ENCODE peak calls at places on chromosomes 3 and 15, in six cellular contexts. I is sciatic nerve; O is GM12878; H is activated B cell treated with CpG ODN at 0.5 μM for 24 hours; Q is activated T-cell treated with anti-CD3 and anti-CD28 coated beads, Interleukin-2, amount 50 U/mL, for 72 hours; F is activated CD8-positive, alpha-beta T cell treated with anti-CD3 and anti-CD28 coated beads for 36 hours. P is an unnamed sample.

GRCh38 chr15:41865490-41866055 is 26.9 kb downstream of the PLA2G4B start:
- ATAC-seq in I (no peak), O (no peak), H (no peak), Q (no peak), F (no peak), P (no peak)

GRCh38 chr15:23801881-23802280 is 114.8 kb upstream of the NDN start:
- ATAC-seq in I (no peak), O (no peak), H (no peak), Q (no peak), F (no peak), P (no peak)

GRCh38 chr3:86563358-86563970 is 427.5 kb downstream of the VGLL3 start:
- ATAC-seq in I (no peak), O (peak), H (no peak), Q (no peak), F (no peak), P (no peak)

GRCh38 chr3:170848294-170848917 is 21.6 kb downstream of the RPL22L1 start:
- ATAC-seq in I (no peak), O (no peak), H (no peak), Q (no peak), F (no peak), P (no peak)

GRCh38 chr15:60073441-60073840 is 69.3 kb downstream of the FOXB1 start:
- ATAC-seq in I (no peak), O (no peak), H (no peak), Q (no peak), F (no peak), P (no peak)

GRCh38 chr15:38414351-38414750 is 39.6 kb upstream of the FAM98B start:
- ATAC-seq in I (peak), O (peak), H (no peak), Q (no peak), F (no peak), P (no peak)

GRCh38 chr3:69009559-69010410 is 3.7 kb downstream of the EOGT start:
- ATAC-seq in I (peak), O (no peak), H (no peak), Q (no peak), F (no peak), P (no peak)

GRCh38 chr15:40317580-40317979 is 5.9 kb upstream of the INAFM2 start:
- ATAC-seq in I (no peak), O (no peak), H (no peak), Q (no peak), F (no peak), P (no peak)

GRCh38 chr3:31840252-31840651 is 140.8 kb downstream of the OSBPL10 start:
- ATAC-seq in I (no peak), O (no peak), H (no peak), Q (no peak), F (no peak), P (no peak)

GRCh38 chr3:129937717-129938116 is 36.8 kb upstream of the TRH start:
- ATAC-seq in I (no peak), O (no peak), H (no peak), Q (no peak), F (no peak), P (no peak)

GRCh38 chr3:50591196-50591741 is 20.3 kb downstream of the CISH start:
- ATAC-seq in I (peak), O (peak), H (no peak), Q (peak), F (peak), P (peak)

GRCh38 chr3:89332311-89333159 is 225.1 kb downstream of the EPHA3 start:
- ATAC-seq in I (no peak), O (no peak), H (no peak), Q (no peak), F (no peak), P (no peak)

GRCh38 chr3:13191016-13191415 is 117.8 kb upstream of the IQSEC1 start:
- ATAC-seq in I (no peak), O (no peak), H (no peak), Q (no peak), F (no peak), P (no peak)

GRCh38 chr15:82103500-82103899 is 57.7 kb upstream of the MEX3B start:
- ATAC-seq in I (no peak), O (no peak), H (no peak), Q (no peak), F (no peak), P (no peak)

GRCh38 chr3:164794099-164794498 is 284.2 kb downstream of the SI start:
- ATAC-seq in I (no peak), O (no peak), H (no peak), Q (no peak), F (no peak), P (no peak)

GRCh38 chr15:22974745-22975144 is 5.4 kb downstream of the CYFIP1 start:
- ATAC-seq in I (peak), O (no peak), H (no peak), Q (no peak), F (no peak), P (no peak)

GRCh38 chr3:62446337-62446940 is 73.1 kb upstream of the FEZF2 start:
- ATAC-seq in I (no peak), O (peak), H (no peak), Q (peak), F (peak), P (no peak)

GRCh38 chr3:177141899-177142651 is 55.2 kb downstream of the TBL1XR1 start:
- ATAC-seq in I (no peak), O (peak), H (no peak), Q (no peak), F (no peak), P (no peak)

GRCh38 chr3:7074217-7074616 is 213.3 kb downstream of the GRM7 start:
- ATAC-seq in I (no peak), O (peak), H (no peak), Q (no peak), F (no peak), P (no peak)

GRCh38 chr3:185825379-185825638 is 467 bp upstream of the IGF2BP2 start:
- ATAC-seq in I (no peak), O (no peak), H (no peak), Q (no peak), F (no peak), P (no peak)

GRCh38 chr3:23356923-23357322 is 153.8 kb downstream of the UBE2E2 start:
- ATAC-seq in I (no peak), O (no peak), H (no peak), Q (no peak), F (no peak), P (no peak)

GRCh38 chr15:90989040-90989768 is 5.1 kb downstream of the PRC1 start:
- ATAC-seq in I (no peak), O (peak), H (peak), Q (no peak), F (no peak), P (no peak)

P was measured in activated T-helper 17 cell treated with anti-CD3 and anti-CD28 coated beads, Interleukin-2, amount 50 U/mL, for 72 hours.